ENCODE peak calls at places on chromosomes 6 and 20, in seven cellular contexts. One of them, this sample, is unnamed.

GRCh38 chr6:148423601-148424270 is 81.1 kb downstream of the SASH1 start:
- DNase-seq in activated CD8-positive, alpha-beta T cell treated with anti-CD3 and anti-CD28 coated beads for 36 hours: no peak
- DNase-seq in LHCN-M2: no peak
- DNase-seq in effector CD4-positive, alpha-beta T cell: no peak
- DNase-seq in GM04504: no peak
- DNase-seq in activated T-cell treated with anti-CD3 and anti-CD28 coated beads for 1 hour: no peak
- DNase-seq in CD4-positive, alpha-beta T cell: no peak
- DNase-seq in this sample: peak; percentile 13

GRCh38 chr6:85348643-85349042 is 101.2 kb upstream of the NT5E start:
- DNase-seq in CD4-positive, alpha-beta T cell: no peak
- DNase-seq in activated T-cell treated with anti-CD3 and anti-CD28 coated beads for 1 hour: no peak
- DNase-seq in GM04504: no peak
- DNase-seq in effector CD4-positive, alpha-beta T cell: no peak
- DNase-seq in activated CD8-positive, alpha-beta T cell treated with anti-CD3 and anti-CD28 coated beads for 36 hours: no peak
- DNase-seq in LHCN-M2: no peak
- DNase-seq in this sample: no peak

GRCh38 chr6:54431466-54431865 is 123.2 kb downstream of the TINAG start:
- DNase-seq in LHCN-M2: no peak
- DNase-seq in effector CD4-positive, alpha-beta T cell: no peak
- DNase-seq in activated T-cell treated with anti-CD3 and anti-CD28 coated beads for 1 hour: no peak
- DNase-seq in activated CD8-positive, alpha-beta T cell treated with anti-CD3 and anti-CD28 coated beads for 36 hours: no peak
- DNase-seq in CD4-positive, alpha-beta T cell: no peak
- DNase-seq in GM04504: peak; percentile 17
- DNase-seq in this sample: peak; percentile 41

GRCh38 chr6:106715922-106716321 is 86.5 kb downstream of the QRSL1 start:
- DNase-seq in effector CD4-positive, alpha-beta T cell: no peak
- DNase-seq in GM04504: no peak
- DNase-seq in activated CD8-positive, alpha-beta T cell treated with anti-CD3 and anti-CD28 coated beads for 36 hours: no peak
- DNase-seq in LHCN-M2: no peak
- DNase-seq in activated T-cell treated with anti-CD3 and anti-CD28 coated beads for 1 hour: no peak
- DNase-seq in CD4-positive, alpha-beta T cell: no peak
- DNase-seq in this sample: no peak

GRCh38 chr6:118326712-118327111 is 221.4 kb upstream of the PLN start:
- DNase-seq in GM04504: no peak
- DNase-seq in activated T-cell treated with anti-CD3 and anti-CD28 coated beads for 1 hour: no peak
- DNase-seq in effector CD4-positive, alpha-beta T cell: no peak
- DNase-seq in CD4-positive, alpha-beta T cell: no peak
- DNase-seq in activated CD8-positive, alpha-beta T cell treated with anti-CD3 and anti-CD28 coated beads for 36 hours: no peak
- DNase-seq in LHCN-M2: no peak
- DNase-seq in this sample: no peak

GRCh38 chr6:583639-584038 is 73.3 kb downstream of the HUS1B start:
- DNase-seq in LHCN-M2: no peak
- DNase-seq in GM04504: no peak
- DNase-seq in CD4-positive, alpha-beta T cell: no peak
- DNase-seq in activated CD8-positive, alpha-beta T cell treated with anti-CD3 and anti-CD28 coated beads for 36 hours: peak; percentile 37
- DNase-seq in activated T-cell treated with anti-CD3 and anti-CD28 coated beads for 1 hour: no peak
- DNase-seq in effector CD4-positive, alpha-beta T cell: no peak
- DNase-seq in this sample: no peak

GRCh38 chr20:64049060-64049886 is at the start of gene SOX18:
- DNase-seq in LHCN-M2: no peak
- DNase-seq in effector CD4-positive, alpha-beta T cell: no peak
- DNase-seq in activated T-cell treated with anti-CD3 and anti-CD28 coated beads for 1 hour: no peak
- DNase-seq in CD4-positive, alpha-beta T cell: peak; percentile 16
- DNase-seq in activated CD8-positive, alpha-beta T cell treated with anti-CD3 and anti-CD28 coated beads for 36 hours: peak; percentile 58
- DNase-seq in GM04504: no peak
- DNase-seq in this sample: peak; percentile 24

GRCh38 chr6:133730881-133731280 is 158.0 kb upstream of the TCF21 start:
- DNase-seq in activated CD8-positive, alpha-beta T cell treated with anti-CD3 and anti-CD28 coated beads for 36 hours: no peak
- DNase-seq in activated T-cell treated with anti-CD3 and anti-CD28 coated beads for 1 hour: no peak
- DNase-seq in LHCN-M2: peak; percentile 65
- DNase-seq in CD4-positive, alpha-beta T cell: no peak
- DNase-seq in GM04504: no peak
- DNase-seq in effector CD4-positive, alpha-beta T cell: no peak
- DNase-seq in this sample: peak; percentile 51

GRCh38 chr6:37485259-37485658 is 14.4 kb downstream of the CCDC167 start:
- DNase-seq in CD4-positive, alpha-beta T cell: no peak
- DNase-seq in LHCN-M2: no peak
- DNase-seq in activated CD8-positive, alpha-beta T cell treated with anti-CD3 and anti-CD28 coated beads for 36 hours: no peak
- DNase-seq in GM04504: no peak
- DNase-seq in activated T-cell treated with anti-CD3 and anti-CD28 coated beads for 1 hour: no peak
- DNase-seq in effector CD4-positive, alpha-beta T cell: no peak
- DNase-seq in this sample: no peak

GRCh38 chr20:2932497-2932896 is 59.2 kb downstream of the PTPRA start:
- DNase-seq in activated CD8-positive, alpha-beta T cell treated with anti-CD3 and anti-CD28 coated beads for 36 hours: no peak
- DNase-seq in GM04504: no peak
- DNase-seq in activated T-cell treated with anti-CD3 and anti-CD28 coated beads for 1 hour: no peak
- DNase-seq in CD4-positive, alpha-beta T cell: no peak
- DNase-seq in effector CD4-positive, alpha-beta T cell: no peak
- DNase-seq in LHCN-M2: no peak
- DNase-seq in this sample: no peak

This sample was measured in HCEC 1CT.